ENCODE peak calls at places on chromosomes 3 and 15, in nine cellular contexts. R is NCI-H524, H is right cardiac atrium, X is neural crest cell, J is C1 segment of cervical spinal cord, M is HFFc6, S is NCI-H1105, V is RWPE1, B is GM20000. O is an unnamed sample.

GRCh38 chr15:56988219-56988618 is 69.8 kb downstream of the TCF12 start:
- DNase-seq in R (no peak), H (no peak), X (no peak), J (no peak), M (no peak), S (no peak), V (no peak), B (no peak), O (no peak)

GRCh38 chr3:28139967-28140634 is 101.3 kb upstream of the CMC1 start:
- DNase-seq in R (no peak), H (no peak), X (no peak), J (no peak), M (no peak), S (no peak), V (no peak), B (no peak), O (no peak)

GRCh38 chr15:62914461-62915079 is 128.0 kb upstream of the TPM1 start:
- DNase-seq in R (no peak), H (no peak), X (no peak), J (no peak), M (no peak), S (no peak), V (no peak), B (no peak), O (no peak)

GRCh38 chr3:82329300-82329699 is 567.9 kb upstream of the GBE1 start:
- DNase-seq in R (no peak), H (no peak), X (no peak), J (no peak), M (no peak), S (no peak), V (no peak), B (no peak), O (no peak)

GRCh38 chr3:139302084-139302800 is 41.6 kb upstream of the MRPS22 start:
- DNase-seq in R (no peak), H (peak), X (no peak), J (no peak), M (peak), S (no peak), V (peak), B (no peak), O (no peak)

GRCh38 chr3:37987751-37988179 is 2.8 kb upstream of the VILL start:
- DNase-seq in R (no peak), H (no peak), X (no peak), J (no peak), M (no peak), S (no peak), V (no peak), B (no peak), O (no peak)

GRCh38 chr3:184748219-184749135 is 36.6 kb upstream of the MAGEF1 start:
- DNase-seq in R (peak), H (no peak), X (no peak), J (no peak), M (no peak), S (no peak), V (peak), B (peak), O (no peak)

GRCh38 chr3:70298385-70298784 is 14.1 kb downstream of the MDFIC2 start:
- DNase-seq in R (no peak), H (no peak), X (no peak), J (no peak), M (no peak), S (no peak), V (no peak), B (no peak), O (no peak)

GRCh38 chr3:140720242-140720641 is 42.4 kb downstream of the TRIM42 start:
- DNase-seq in R (no peak), H (peak), X (no peak), J (no peak), M (no peak), S (no peak), V (no peak), B (no peak), O (no peak)

GRCh38 chr3:100297784-100298183 is 36.8 kb upstream of the NIT2 start:
- DNase-seq in R (no peak), H (no peak), X (no peak), J (no peak), M (peak), S (no peak), V (peak), B (no peak), O (no peak)

GRCh38 chr3:43870844-43871626 is 180.3 kb downstream of the ABHD5 start:
- DNase-seq in R (no peak), H (no peak), X (no peak), J (no peak), M (no peak), S (no peak), V (peak), B (no peak), O (no peak)

GRCh38 chr3:99808163-99808794 is 9.4 kb upstream of the CMSS1 start:
- DNase-seq in R (peak), H (no peak), X (peak), J (no peak), M (peak), S (peak), V (peak), B (peak), O (no peak)

GRCh38 chr3:184481924-184482671 is 79.5 kb upstream of the EPHB3 start:
- DNase-seq in R (peak), H (no peak), X (no peak), J (no peak), M (no peak), S (no peak), V (no peak), B (no peak), O (no peak)

GRCh38 chr15:51751687-51752683 is 588 bp downstream of the TMOD2 start:
- DNase-seq in R (peak), H (peak), X (peak), J (peak), M (no peak), S (no peak), V (peak), B (peak), O (no peak)

GRCh38 chr3:119297169-119297568 is 3.0 kb downstream of the ARHGAP31 start:
- DNase-seq in R (no peak), H (peak), X (no peak), J (no peak), M (peak), S (no peak), V (no peak), B (no peak), O (no peak)

GRCh38 chr3:72938471-72939265 is 50.8 kb downstream of the GXYLT2 start:
- DNase-seq in R (peak), H (peak), X (peak), J (peak), M (peak), S (peak), V (peak), B (peak), O (no peak)

GRCh38 chr15:63918317-63918672 is 84.5 kb upstream of the HERC1 start:
- DNase-seq in R (no peak), H (no peak), X (no peak), J (no peak), M (no peak), S (peak), V (no peak), B (no peak), O (no peak)

GRCh38 chr15:46041907-46042306 is 407.1 kb downstream of the SQOR start:
- DNase-seq in R (no peak), H (no peak), X (no peak), J (no peak), M (no peak), S (no peak), V (no peak), B (no peak), O (no peak)

GRCh38 chr15:35686347-35686746 is 140.4 kb upstream of the DPH6 start:
- DNase-seq in R (no peak), H (no peak), X (no peak), J (no peak), M (no peak), S (no peak), V (no peak), B (no peak), O (no peak)

GRCh38 chr3:150357923-150358322 is 50.2 kb upstream of the TSC22D2 start:
- DNase-seq in R (no peak), H (no peak), X (no peak), J (no peak), M (no peak), S (no peak), V (no peak), B (no peak), O (no peak)

GRCh38 chr3:113754486-113755159 is 7.8 kb downstream of the ATP6V1A start:
- DNase-seq in R (no peak), H (no peak), X (no peak), J (no peak), M (no peak), S (no peak), V (no peak), B (peak), O (no peak)

GRCh38 chr15:32867313-32867626 is 149.5 kb downstream of the GREM1 start:
- DNase-seq in R (no peak), H (no peak), X (no peak), J (no peak), M (peak), S (no peak), V (peak), B (no peak), O (no peak)

GRCh38 chr15:58724471-58724870 is 25.0 kb downstream of the ADAM10 start:
- DNase-seq in R (no peak), H (no peak), X (no peak), J (no peak), M (peak), S (no peak), V (no peak), B (peak), O (no peak)

GRCh38 chr3:18489939-18490338 is 64.8 kb upstream of the SATB1 start:
- DNase-seq in R (no peak), H (no peak), X (no peak), J (no peak), M (no peak), S (no peak), V (no peak), B (no peak), O (no peak)

GRCh38 chr15:69081310-69082004 is 67.0 kb downstream of the NOX5 start:
- DNase-seq in R (no peak), H (peak), X (no peak), J (no peak), M (peak), S (no peak), V (no peak), B (no peak), O (no peak)

GRCh38 chr3:56915969-56916586 is 114.3 kb upstream of the ARHGEF3 start:
- DNase-seq in R (no peak), H (peak), X (no peak), J (no peak), M (no peak), S (no peak), V (no peak), B (peak), O (no peak)

GRCh38 chr15:78073026-78073425 is 4.5 kb downstream of the TBC1D2B start:
- DNase-seq in R (no peak), H (no peak), X (no peak), J (no peak), M (no peak), S (no peak), V (no peak), B (no peak), O (no peak)

GRCh38 chr3:105867690-105868449 is 942 bp downstream of the CBLB start:
- DNase-seq in R (no peak), H (no peak), X (no peak), J (no peak), M (no peak), S (peak), V (no peak), B (peak), O (no peak)

GRCh38 chr15:66611257-66612053 is 45.7 kb upstream of the LCTL start:
- DNase-seq in R (no peak), H (no peak), X (no peak), J (no peak), M (no peak), S (no peak), V (no peak), B (no peak), O (no peak)

O was measured in substantia nigra.